ENCODE peak calls at places on chromosomes 16 and 17, in eight cellular contexts. B is uterus, Z is upper lobe of right lung, N is AG04450, H is left ventricle myocardium inferior, R is astrocyte of the cerebellum, Q is pancreas, C is epithelial cell of proximal tubule. U is an unnamed sample.

GRCh38 chr16:82625066-82625968 is 1.5 kb upstream of the CDH13 start:
- DNase-seq in B (no peak), Z (no peak), N (no peak), H (no peak), R (no peak), Q (no peak), C (no peak), U (no peak)

GRCh38 chr16:48963901-48964615 is 317.6 kb downstream of the CBLN1 start:
- DNase-seq in B (no peak), Z (no peak), N (peak; percentile 61), H (no peak), R (peak; percentile 79), Q (no peak), C (peak; percentile 64), U (no peak)

GRCh38 chr17:55423535-55423934 is 1.9 kb upstream of the MMD start:
- DNase-seq in B (no peak), Z (no peak), N (no peak), H (no peak), R (no peak), Q (no peak), C (no peak), U (no peak)

GRCh38 chr16:88380619-88381018 is 2.1 kb upstream of the ZNF469 start:
- DNase-seq in B (no peak), Z (no peak), N (no peak), H (no peak), R (no peak), Q (no peak), C (no peak), U (no peak)

GRCh38 chr17:69773081-69773480 is 301.9 kb upstream of the KCNJ16 start:
- DNase-seq in B (no peak), Z (no peak), N (no peak), H (no peak), R (no peak), Q (no peak), C (no peak), U (peak; percentile 56)

GRCh38 chr16:69748694-69749345 is 5.9 kb downstream of the NOB1 start:
- DNase-seq in B (no peak), Z (no peak), N (no peak), H (no peak), R (no peak), Q (no peak), C (no peak), U (no peak)

GRCh38 chr17:13736915-13737314 is 135.2 kb upstream of the HS3ST3A1 start:
- DNase-seq in B (no peak), Z (no peak), N (peak; percentile 18), H (no peak), R (no peak), Q (no peak), C (no peak), U (no peak)

GRCh38 chr16:26791166-26791565 is 275.6 kb upstream of the C16orf82 start:
- DNase-seq in B (no peak), Z (no peak), N (no peak), H (no peak), R (no peak), Q (no peak), C (no peak), U (no peak)

GRCh38 chr17:48198950-48199541 is 91.5 kb downstream of the SNX11 start:
- DNase-seq in B (no peak), Z (no peak), N (no peak), H (no peak), R (no peak), Q (no peak), C (no peak), U (no peak)

GRCh38 chr16:77433146-77433545 is 1.7 kb downstream of the ADAMTS18 start:
- DNase-seq in B (no peak), Z (no peak), N (no peak), H (no peak), R (no peak), Q (no peak), C (no peak), U (no peak)

GRCh38 chr16:47553853-47554564 is 92.9 kb downstream of the PHKB start:
- DNase-seq in B (no peak), Z (no peak), N (no peak), H (no peak), R (no peak), Q (no peak), C (no peak), U (no peak)

GRCh38 chr16:54009464-54010176 is 277.0 kb downstream of the IRX3 start:
- DNase-seq in B (no peak), Z (no peak), N (no peak), H (no peak), R (no peak), Q (no peak), C (no peak), U (no peak)

DNA sequence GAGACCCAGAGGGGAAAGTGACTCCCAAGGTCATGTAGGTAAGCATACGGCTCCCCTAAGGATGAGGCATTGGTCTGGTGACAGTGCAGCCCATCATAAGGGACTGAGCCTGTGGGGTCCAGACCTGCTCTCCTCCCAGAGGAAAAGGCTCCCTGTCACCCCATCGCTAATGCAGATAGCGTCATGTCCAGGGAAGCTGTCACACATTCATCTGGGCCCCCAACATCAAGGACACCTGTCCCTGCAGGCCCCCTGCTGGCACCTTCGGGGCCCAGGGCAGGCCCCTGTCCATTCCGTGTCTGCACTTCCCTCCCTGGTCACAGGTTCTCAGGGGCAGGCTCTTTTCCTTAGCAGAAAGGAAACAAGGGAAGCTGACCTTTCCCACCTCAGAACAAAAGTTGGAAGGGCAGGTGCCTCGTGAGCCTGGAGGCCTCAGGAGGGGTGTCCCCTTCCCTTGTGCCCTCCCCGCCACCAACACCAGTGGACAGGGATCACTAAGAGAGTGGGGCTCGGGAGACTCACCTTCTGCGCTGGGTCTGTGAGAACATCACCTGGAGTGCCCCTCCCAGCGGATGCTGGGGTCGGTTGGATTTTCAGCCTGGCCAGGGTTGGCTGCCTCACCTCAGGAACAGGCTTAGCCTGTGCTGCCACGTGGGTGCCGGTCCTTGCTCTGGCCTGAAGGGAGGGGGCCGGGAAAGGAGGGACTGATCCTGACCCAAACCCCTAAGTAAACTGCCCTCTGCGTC is 17.3 kb upstream of the LASP1NB start:
- DNase-seq in B (no peak), Z (no peak), N (no peak), H (peak; percentile 2), R (no peak), Q (no peak), C (no peak), U (no peak)
- TF ChIP-seq CTCF in B (no peak), Z (no peak), N (no peak), H (no peak), R (no peak), Q (no peak), C (peak; percentile 22), U (peak; percentile 17)

DNA sequence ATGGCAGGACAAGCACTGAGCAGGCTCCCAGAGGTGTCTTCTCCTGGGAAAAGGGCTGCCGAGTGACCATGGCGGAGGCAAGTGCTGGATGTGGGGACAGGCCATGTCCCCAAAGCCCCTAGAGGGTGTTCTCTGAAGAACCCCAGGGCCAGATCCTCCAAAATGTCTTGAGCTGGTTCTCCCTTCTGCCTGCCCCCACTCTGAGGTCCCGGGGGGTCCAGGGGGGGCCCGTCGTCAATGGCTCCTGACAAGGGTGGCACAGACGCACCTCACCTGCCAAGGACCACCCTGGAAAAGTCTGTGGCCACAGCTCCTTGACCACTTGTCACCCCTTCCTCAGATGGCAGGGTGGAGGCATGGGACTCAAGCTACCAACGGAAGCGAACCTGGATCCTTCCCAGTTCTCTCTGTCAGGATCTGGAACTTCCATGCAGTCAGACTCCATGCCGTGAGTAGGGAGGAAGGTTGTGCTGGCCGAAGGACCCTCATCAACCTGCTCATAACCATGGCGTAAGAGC is 2.3 kb upstream of the MYO1C start:
- DNase-seq in B (no peak), Z (no peak), N (no peak), H (no peak), R (no peak), Q (no peak), C (no peak), U (no peak)
- H3K4me3 ChIP-seq in B (no peak overlapping the region), Z (no peak overlapping the region), N (no peak overlapping the region), H (peak overlapping the region; percentile 28), R (no peak overlapping the region), Q (no peak overlapping the region), C (no peak overlapping the region), U (no peak overlapping the region)

DNA sequence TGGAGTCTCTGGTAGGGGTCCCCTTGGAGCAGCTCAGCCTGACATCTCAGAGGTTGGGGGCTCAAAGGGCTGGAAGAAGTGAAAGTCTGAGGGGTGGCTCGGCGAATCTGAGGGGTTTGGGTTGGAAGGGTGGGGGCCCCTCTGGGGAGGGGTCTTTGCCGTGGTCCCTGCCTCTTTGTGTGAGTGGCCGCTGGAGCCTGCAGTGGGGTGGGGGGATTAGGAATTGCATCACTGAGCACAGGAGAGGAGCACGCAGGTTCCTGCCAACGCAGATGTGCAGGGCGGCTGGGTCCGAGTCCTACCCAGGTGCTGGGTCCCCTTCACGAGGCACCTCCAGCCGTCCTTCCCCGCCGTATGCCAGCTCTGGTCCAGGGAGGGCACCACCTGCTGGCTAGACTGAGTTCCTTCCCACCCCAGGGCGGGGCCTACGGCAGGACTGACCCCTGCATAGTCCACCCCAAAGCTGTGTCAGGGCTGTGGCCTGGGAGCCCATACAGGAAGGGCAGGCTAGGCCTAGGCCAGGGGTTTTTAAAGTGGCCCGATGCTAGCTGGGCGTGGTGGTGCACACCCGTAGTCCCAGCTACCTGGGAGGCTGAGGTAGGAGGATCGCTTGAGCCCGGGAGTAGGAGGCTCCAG is 9.9 kb downstream of the FMNL1 start:
- DNase-seq in B (no peak), Z (no peak), N (no peak), H (no peak), R (no peak), Q (no peak), C (no peak), U (no peak)
- TF ChIP-seq CTCF in B (no peak), Z (peak; percentile 33), N (peak; percentile 20), H (peak; percentile 42), R (peak; percentile 30), Q (no peak), C (peak; percentile 56), U (peak; percentile 67)

GRCh38 chr16:67197704-67198103 is 1.2 kb upstream of the ELMO3 start:
- DNase-seq in B (no peak), Z (no peak), N (no peak), H (no peak), R (no peak), Q (no peak), C (no peak), U (no peak)

GRCh38 chr16:67196881-67197280 is 2.0 kb upstream of the ELMO3 start:
- DNase-seq in B (no peak), Z (no peak), N (no peak), H (no peak), R (no peak), Q (no peak), C (no peak), U (no peak)

GRCh38 chr16:67199011-67199807 is at the start of gene ELMO3:
- DNase-seq in B (no peak), Z (peak; percentile 87), N (no peak), H (no peak), R (no peak), Q (peak; percentile 76), C (no peak), U (no peak)

GRCh38 chr16:67199808-67200198 is 872 bp downstream of the ELMO3 start:
- DNase-seq in B (no peak), Z (peak; percentile 74), N (no peak), H (no peak), R (no peak), Q (no peak), C (no peak), U (no peak)

DNA sequence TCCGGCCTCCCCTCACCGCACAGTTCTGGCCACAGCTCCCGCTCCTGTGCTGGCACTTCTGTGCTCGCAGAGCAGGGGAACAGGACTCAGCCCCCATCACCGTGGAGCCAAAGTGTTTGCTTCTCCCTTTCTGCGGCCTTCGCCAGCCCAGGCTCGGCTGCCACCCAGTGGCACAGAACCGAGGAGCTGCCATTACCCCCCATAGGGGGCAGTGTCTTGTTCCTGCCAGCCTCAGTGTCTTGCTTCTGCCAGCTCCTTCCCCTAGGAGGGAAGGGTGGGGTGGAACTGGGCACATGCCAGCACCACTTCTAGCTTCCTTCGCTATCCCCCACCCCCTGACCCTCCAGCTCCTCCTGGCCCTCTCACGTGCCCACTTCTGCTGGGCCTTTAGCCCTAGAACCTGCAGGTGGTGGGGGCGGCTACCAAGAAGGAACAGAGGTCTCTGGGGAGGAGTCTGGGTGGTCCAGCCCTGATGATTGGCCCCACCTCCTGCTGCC is 645 bp upstream of the ELMO3 start:
- DNase-seq in B (no peak), Z (peak; percentile 82), N (no peak), H (no peak), R (no peak), Q (peak; percentile 62), C (no peak), U (no peak)
- H3K4me3 ChIP-seq in B (no peak overlapping the region), Z (no peak overlapping the region), N (no peak overlapping the region), H (no peak overlapping the region), R (no peak overlapping the region), Q (no peak overlapping the region), C (no peak overlapping the region), U (no peak overlapping the region)